ENCODE peak calls at places on chromosome 10, in seven cellular contexts. B is GM12892, G is HepG2, I is K562, C is GM12878, M is H1, V is SK-N-SH. D is an unnamed sample.

GRCh38 chr10:50561266-50561665 is 62.5 kb downstream of the SGMS1 start:
- DNase-seq in B (no peak), G (no peak), I (no peak), C (no peak), M (no peak), V (no peak), D (no peak)

GRCh38 chr10:23945845-23946244 is 263.1 kb upstream of the KIAA1217 start:
- DNase-seq in B (no peak), G (no peak), I (no peak), C (no peak), M (no peak), V (no peak), D (no peak)

GRCh38 chr10:114691442-114691941 is 33.4 kb upstream of the ABLIM1 start:
- DNase-seq in B (no peak), G (peak; percentile 28), I (no peak), C (no peak), M (no peak), V (no peak), D (no peak)

GRCh38 chr10:63549810-63550209 is 28.6 kb downstream of the REEP3 start:
- DNase-seq in B (no peak), G (no peak), I (no peak), C (no peak), M (no peak), V (no peak), D (no peak)

GRCh38 chr10:61903991-61904350 is 2.5 kb downstream of the ARID5B start:
- DNase-seq in B (no peak), G (no peak), I (no peak), C (no peak), M (no peak), V (no peak), D (no peak)

GRCh38 chr10:127973810-127974311 is 67.0 kb downstream of the PTPRE start:
- DNase-seq in B (no peak), G (no peak), I (no peak), C (no peak), M (peak; percentile 36), V (peak; percentile 62), D (no peak)

GRCh38 chr10:110811791-110812581 is 59.7 kb upstream of the PDCD4 start:
- DNase-seq in B (no peak), G (no peak), I (no peak), C (no peak), M (no peak), V (no peak), D (no peak)

GRCh38 chr10:18230794-18231193 is 90.6 kb downstream of the CACNB2 start:
- DNase-seq in B (no peak), G (no peak), I (no peak), C (no peak), M (no peak), V (no peak), D (no peak)

GRCh38 chr10:114855776-114856543 is 34.4 kb downstream of the FHIP2A start:
- DNase-seq in B (no peak), G (no peak), I (no peak), C (no peak), M (no peak), V (no peak), D (no peak)

GRCh38 chr10:112875474-112876267 is 74.4 kb upstream of the TCF7L2 start:
- DNase-seq in B (no peak), G (peak; percentile 47), I (no peak), C (no peak), M (no peak), V (no peak), D (no peak)

GRCh38 chr10:100528885-100529472 is 692 bp downstream of the NDUFB8 start:
- DNase-seq in B (no peak), G (no peak), I (peak; percentile 16), C (no peak), M (no peak), V (no peak), D (no peak)

GRCh38 chr10:78316451-78316931 is 282.8 kb downstream of the RPS24 start:
- DNase-seq in B (no peak), G (no peak), I (no peak), C (no peak), M (no peak), V (no peak), D (no peak)

GRCh38 chr10:87767253-87767652 is 50.8 kb downstream of the ATAD1 start:
- DNase-seq in B (no peak), G (no peak), I (no peak), C (no peak), M (no peak), V (no peak), D (no peak)

GRCh38 chr10:74922921-74923320 is 96.5 kb downstream of the KAT6B start:
- DNase-seq in B (no peak), G (no peak), I (no peak), C (no peak), M (no peak), V (no peak), D (no peak)

GRCh38 chr10:75662715-75663114 is 231.3 kb downstream of the LRMDA start:
- DNase-seq in B (no peak), G (no peak), I (no peak), C (no peak), M (no peak), V (no peak), D (no peak)

GRCh38 chr10:74082319-74082718 is 68.3 kb downstream of the AP3M1 start:
- DNase-seq in B (no peak), G (no peak), I (no peak), C (no peak), M (no peak), V (no peak), D (no peak)

GRCh38 chr10:13891542-13892431 is 305.0 kb downstream of the PRPF18 start:
- DNase-seq in B (no peak), G (no peak), I (peak; percentile 11), C (no peak), M (no peak), V (peak; percentile 93), D (no peak)

GRCh38 chr10:88523739-88524400 is 59.2 kb downstream of the RNLS start:
- DNase-seq in B (no peak), G (no peak), I (no peak), C (no peak), M (no peak), V (no peak), D (no peak)

GRCh38 chr10:49308881-49309280 is 9.9 kb downstream of the C10orf71 start:
- DNase-seq in B (no peak), G (no peak), I (no peak), C (no peak), M (no peak), V (no peak), D (no peak)

GRCh38 chr10:49311562-49312236 is 12.7 kb downstream of the C10orf71 start:
- DNase-seq in B (no peak), G (no peak), I (no peak), C (no peak), M (no peak), V (no peak), D (no peak)

GRCh38 chr10:49310460-49310859 is 11.5 kb downstream of the C10orf71 start:
- DNase-seq in B (no peak), G (no peak), I (no peak), C (no peak), M (no peak), V (no peak), D (no peak)

GRCh38 chr10:49310901-49311561 is 12.1 kb downstream of the C10orf71 start:
- DNase-seq in B (no peak), G (no peak), I (no peak), C (no peak), M (no peak), V (no peak), D (no peak)

DNA sequence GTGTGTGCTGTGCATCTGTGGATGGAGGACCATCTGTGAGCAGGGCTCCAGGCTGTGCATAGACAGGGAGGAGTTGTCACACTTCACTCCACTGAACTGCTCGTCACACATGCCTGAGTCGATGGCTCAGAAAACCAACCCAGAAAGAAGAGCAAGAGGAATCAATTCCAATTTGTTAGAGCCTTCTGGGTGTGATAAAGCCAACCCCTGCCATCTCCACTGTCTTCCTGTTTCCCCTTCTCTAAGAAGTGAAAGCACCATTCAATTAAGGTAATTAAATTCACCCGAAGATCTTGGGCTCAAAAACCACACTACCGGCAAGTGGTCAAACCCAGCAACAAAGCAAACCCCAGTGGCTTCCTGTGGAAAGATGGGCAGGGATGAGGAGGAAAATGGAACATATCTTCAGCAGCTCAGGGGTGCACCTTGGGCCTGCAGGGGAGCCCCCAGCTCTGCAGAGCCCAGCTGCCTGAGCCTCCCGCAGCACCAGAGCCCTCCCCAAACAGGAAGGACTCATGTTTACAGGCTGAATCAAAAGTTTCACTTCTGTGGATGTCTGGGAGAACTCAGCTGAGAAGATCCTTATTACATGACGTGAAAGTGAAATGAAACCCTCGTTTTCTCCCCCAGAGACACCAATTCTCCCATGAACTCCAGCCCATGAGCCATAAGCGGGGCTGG is 10.9 kb downstream of the C10orf71 start:
- DNase-seq in B (no peak), G (no peak), I (no peak), C (peak; percentile 41), M (no peak), V (no peak), D (no peak)
- TF ChIP-seq TAF1 in B (no peak), G (no peak), I (no peak), C (no peak), M (no peak), V (no peak), D (no peak)

GRCh38 chr10:69348824-69349541 is 67.7 kb downstream of the TACR2 start:
- DNase-seq in B (no peak), G (no peak), I (no peak), C (no peak), M (no peak), V (peak; percentile 64), D (no peak)
- TF ChIP-seq POLR2AphosphoS5 in B (no peak), G (no peak), I (no peak), C (no peak), M (no peak), V (no peak), D (no peak)

DNA sequence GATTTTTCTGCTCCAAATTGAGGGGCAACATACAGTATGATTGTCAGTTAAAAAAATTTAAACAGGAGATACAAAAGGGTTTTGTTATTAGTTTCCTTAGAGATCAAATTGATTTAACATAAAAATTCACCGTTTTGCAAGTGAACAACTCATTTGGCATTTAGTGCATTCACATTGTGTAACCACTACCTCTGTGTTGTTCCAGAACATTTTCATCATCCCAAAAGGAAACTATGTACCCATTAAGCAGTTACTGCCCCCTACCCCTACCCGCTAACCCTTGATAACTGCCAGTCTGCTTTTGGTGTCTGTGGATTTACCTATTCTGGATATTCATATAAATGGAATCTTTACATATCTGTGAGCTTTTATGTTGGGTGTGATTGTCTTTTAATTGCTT is 3.1 kb downstream of the ZRANB1 start:
- DNase-seq in B (no peak), G (no peak), I (peak; percentile 1), C (no peak), M (no peak), V (no peak), D (no peak)
- TF ChIP-seq TAF1 in B (no peak), G (no peak), I (no peak), C (no peak), M (no peak), V (no peak), D (no peak)

GRCh38 chr10:5297996-5298395 is 66.8 kb upstream of the UCN3 start:
- DNase-seq in B (no peak), G (no peak), I (no peak), C (no peak), M (no peak), V (no peak), D (no peak)
- TF ChIP-seq POLR2AphosphoS5 in B (no peak), G (no peak), I (no peak), C (no peak), M (no peak), V (no peak), D (no peak)

D was measured in GM12891.